ENCODE peak calls at places on chromosomes 7 and 10, in four cellular contexts. F, C, Y and X are unnamed samples.
A peak's percentile ranks its signal among the peaks of the same experiment; 100 is the strongest.

GRCh38 chr7:94374721-94375120 is 20.0 kb upstream of the COL1A2 start:
- DNase-seq in F (no peak), Y (peak; percentile 28), C (peak; percentile 37), X (peak; percentile 54)

GRCh38 chr10:26540601-26541000 is 102.5 kb downstream of the APBB1IP start:
- DNase-seq in Y (peak; percentile 6), F (no peak), C (no peak), X (no peak)

GRCh38 chr10:61901829-61902447 is 439 bp downstream of the ARID5B start:
- DNase-seq in Y (peak; percentile 52), C (no peak), F (no peak), X (no peak)

GRCh38 chr10:18333616-18334015 is 193.4 kb downstream of the CACNB2 start:
- DNase-seq in C (peak; percentile 22), Y (no peak), F (no peak), X (no peak)

GRCh38 chr7:137231167-137231566 is 112.4 kb downstream of the PTN start:
- DNase-seq in Y (no peak), F (no peak), C (no peak), X (no peak)

GRCh38 chr7:114922151-114922651 is 307 bp downstream of the MDFIC start:
- DNase-seq in F (peak; percentile 14), C (peak; percentile 61), Y (peak; percentile 66), X (peak; percentile 50)

GRCh38 chr7:47882635-47883034 is 65.6 kb downstream of the PKD1L1 start:
- DNase-seq in C (no peak), Y (no peak), F (no peak), X (no peak)

GRCh38 chr7:124101173-124101768 is 68.4 kb upstream of the TMEM229A start:
- DNase-seq in F (peak; percentile 32), C (no peak), Y (peak; percentile 54), X (peak; percentile 16)

GRCh38 chr10:72265508-72265907 is 8.2 kb upstream of the DDIT4 start:
- DNase-seq in F (no peak), Y (no peak), C (no peak), X (no peak)

GRCh38 chr7:80916770-80917681 is 1.8 kb downstream of the SEMA3C start:
- DNase-seq in F (no peak), Y (peak; percentile 72), C (peak; percentile 66), X (peak; percentile 86)

GRCh38 chr7:43879477-43879876 is 10.2 kb upstream of the MRPS24 start:
- DNase-seq in F (no peak), Y (peak; percentile 72), C (peak; percentile 75), X (peak; percentile 85)

GRCh38 chr10:129680661-129681344 is 213.8 kb downstream of the MGMT start:
- DNase-seq in F (no peak), C (no peak), Y (no peak), X (no peak)

GRCh38 chr10:128064615-128065580 is 61.3 kb downstream of the MKI67 start:
- DNase-seq in F (no peak), Y (peak; percentile 81), C (peak; percentile 89), X (peak; percentile 74)

GRCh38 chr10:646118-646524 is 43.3 kb downstream of the DIP2C start:
- DNase-seq in Y (no peak), F (no peak), C (no peak), X (no peak)

GRCh38 chr7:34315032-34315431 is 343.0 kb upstream of the NPSR1 start:
- DNase-seq in F (no peak), Y (peak; percentile 88), C (peak; percentile 96), X (peak; percentile 67)

GRCh38 chr10:132536241-132536963 is 1.2 kb upstream of the INPP5A start:
- DNase-seq in Y (peak; percentile 12), C (no peak), F (no peak), X (no peak)

GRCh38 chr10:113679463-113680171 is at the start of gene CASP7:
- DNase-seq in C (peak; percentile 65), Y (peak; percentile 74), F (peak; percentile 92), X (peak; percentile 84)

GRCh38 chr10:126638542-126638941 is 32.0 kb downstream of the C10orf90 start:
- DNase-seq in C (no peak), Y (no peak), F (no peak), X (no peak)

GRCh38 chr7:139752148-139752547 is 25.6 kb downstream of the HIPK2 start:
- DNase-seq in Y (no peak), F (no peak), C (no peak), X (no peak)

GRCh38 chr10:29209830-29210229 is 79.0 kb upstream of the LYZL1 start:
- DNase-seq in C (no peak), Y (no peak), F (no peak), X (no peak)

DNA sequence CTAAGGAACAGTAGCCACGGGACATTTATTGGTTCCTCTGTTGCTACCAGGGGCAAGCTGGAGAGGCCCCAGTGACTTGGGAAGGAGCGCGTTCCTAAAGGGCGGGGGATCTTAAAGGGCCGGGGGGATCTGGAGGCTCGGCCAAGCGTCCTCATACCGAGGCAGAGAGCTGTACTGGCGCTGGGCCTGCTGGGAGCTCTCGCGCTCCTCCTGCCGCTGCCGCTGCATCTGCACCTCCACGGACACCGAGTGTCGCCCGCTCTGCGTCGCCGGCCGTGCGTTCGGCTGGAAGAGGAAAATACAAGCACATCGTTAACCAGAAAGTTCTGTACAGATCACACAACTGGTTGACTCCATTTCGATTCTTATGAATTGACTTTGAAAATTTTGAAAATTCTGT is 695.6 kb downstream of the PARD3 start:
- DNase-seq in F (no peak), Y (no peak), C (no peak), X (no peak)
- TF ChIP-seq CTCF in F (no peak), Y (no peak), C (no peak), X (no peak)

GRCh38 chr10:78506614-78507013 is 473.0 kb downstream of the RPS24 start:
- DNase-seq in Y (no peak), C (no peak), F (no peak), X (no peak)
- H3K4me3 ChIP-seq in Y (no peak overlapping the region), C (no peak overlapping the region), F (no peak overlapping the region), X (no peak overlapping the region)

GRCh38 chr10:112614072-112614471 is 167.1 kb downstream of the VTI1A start:
- DNase-seq in Y (no peak), C (no peak), F (no peak), X (no peak)
- TF ChIP-seq CTCF in Y (no peak), C (no peak), F (no peak), X (no peak)

GRCh38 chr10:10798021-10798420 is 219.7 kb upstream of the CELF2 start:
- DNase-seq in C (peak; percentile 33), F (no peak), Y (peak; percentile 44), X (no peak)

GRCh38 chr10:10797467-10797866 is 220.2 kb upstream of the CELF2 start:
- DNase-seq in F (no peak), Y (peak; percentile 47), C (no peak), X (no peak)

GRCh38 chr10:10796061-10796773 is 221.5 kb upstream of the CELF2 start:
- DNase-seq in Y (peak; percentile 73), C (peak; percentile 26), F (no peak), X (peak; percentile 40)

GRCh38 chr10:10798543-10799192 is 219.0 kb upstream of the CELF2 start:
- DNase-seq in C (no peak), F (no peak), Y (no peak), X (no peak)

DNA sequence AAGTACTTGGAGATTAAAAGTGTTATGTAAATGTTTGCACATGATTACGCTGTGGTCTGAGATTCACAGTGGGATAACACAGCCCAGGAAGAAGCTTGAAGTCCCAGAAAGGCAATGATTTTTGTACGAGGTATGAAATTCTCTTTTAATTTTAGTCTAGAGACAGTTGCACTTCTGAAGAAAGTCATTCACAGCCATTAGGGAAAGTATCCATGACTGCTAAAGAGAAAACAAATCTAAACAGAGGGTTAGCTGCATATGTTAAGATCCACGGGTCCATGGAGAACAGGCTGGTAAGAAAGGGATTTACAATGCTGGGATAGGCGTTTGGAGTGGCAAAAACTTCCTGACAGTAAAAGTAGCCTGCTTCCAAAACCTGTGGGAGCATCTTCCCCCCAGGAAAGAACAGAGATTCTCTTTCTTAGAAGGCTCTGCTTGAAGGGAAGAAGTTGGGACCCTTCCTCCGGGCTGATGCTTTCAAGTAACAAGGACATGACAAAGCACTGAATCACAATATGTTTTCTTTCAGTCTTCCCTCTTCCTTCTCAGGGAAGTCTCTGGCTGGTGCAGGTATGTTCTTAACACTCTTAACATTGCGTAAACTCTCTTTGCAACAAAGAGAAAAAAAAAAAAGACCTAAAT is 220.8 kb upstream of the CELF2 start:
- DNase-seq in F (no peak), C (peak; percentile 25), Y (peak; percentile 76), X (peak; percentile 56)
- H3K4me3 ChIP-seq in F (no peak overlapping the region), C (no peak overlapping the region), Y (no peak overlapping the region), X (no peak overlapping the region)

GRCh38 chr10:110221721-110222261 is 14.4 kb downstream of the MXI1 start:
- DNase-seq in C (peak; percentile 91), Y (peak; percentile 94), F (peak; percentile 60), X (peak; percentile 95)
- TF ChIP-seq CTCF in C (peak; percentile 37), Y (peak; percentile 41), F (peak; percentile 16), X (peak; percentile 47)

DNA sequence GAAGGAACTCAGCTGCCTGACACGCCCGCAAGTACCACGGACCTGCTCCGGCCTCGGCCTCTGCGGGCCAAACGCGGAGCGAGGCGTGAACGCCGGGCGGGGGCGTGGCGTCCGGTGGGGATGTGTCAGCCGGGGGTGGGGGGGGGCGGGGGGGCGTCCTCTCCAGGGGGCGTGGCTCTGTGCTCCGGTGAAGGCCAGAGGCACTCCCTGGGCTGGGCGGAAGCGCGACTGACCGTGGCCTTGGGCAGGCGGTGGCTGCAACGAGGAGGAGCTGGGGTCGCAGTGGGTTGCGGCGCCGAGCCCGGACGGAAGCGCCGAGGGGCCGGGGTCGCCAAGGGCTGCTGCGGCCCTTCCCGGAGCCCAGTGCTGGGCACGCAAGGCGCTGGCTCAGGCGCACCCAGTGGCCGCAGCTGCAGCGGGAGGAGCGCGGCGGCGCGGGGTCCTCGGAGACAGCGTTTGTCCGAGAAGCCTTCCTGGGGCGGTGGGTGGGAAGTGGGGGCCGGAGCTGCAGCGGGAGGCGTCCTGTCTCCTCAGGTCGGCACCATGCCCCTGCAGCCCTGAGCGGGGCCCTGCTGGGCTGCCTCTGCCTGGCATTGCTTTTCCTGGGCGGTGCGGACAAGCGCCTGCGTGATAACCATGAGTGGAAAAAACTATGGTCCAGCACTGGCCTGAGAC is 59.0 kb upstream of the NUPR2 start:
- DNase-seq in C (no peak), Y (no peak), F (peak; percentile 8), X (no peak)
- H3K4me3 ChIP-seq in C (no peak overlapping the region), Y (no peak overlapping the region), F (no peak overlapping the region), X (no peak overlapping the region)

DNA sequence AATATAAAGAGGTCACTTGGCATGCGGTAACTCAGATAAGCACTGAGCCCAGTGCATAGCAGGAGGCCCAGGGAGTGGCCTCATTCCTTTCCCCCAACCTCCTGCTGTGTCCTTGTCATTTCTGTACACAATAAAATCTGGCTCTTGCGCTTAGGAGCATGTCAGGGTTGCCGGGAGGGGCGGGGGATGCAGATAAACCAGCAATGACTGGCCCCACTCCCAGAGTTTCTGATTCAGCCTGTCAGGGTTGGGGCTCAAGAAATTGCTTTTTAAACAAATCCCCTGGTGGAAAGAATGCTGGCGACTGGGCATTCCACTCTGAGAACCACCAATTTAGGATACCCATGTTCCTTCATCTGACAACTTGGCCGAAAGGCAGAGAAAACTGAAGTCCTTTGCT is 376.5 kb downstream of the TCERG1L start:
- DNase-seq in C (no peak), Y (no peak), F (no peak), X (no peak)
- TF ChIP-seq CTCF in C (no peak), Y (no peak), F (no peak), X (no peak)